ENCODE peak calls at places on chromosomes 11 and 22, in ten cellular contexts. One of them, this sample, is unnamed.

GRCh38 chr22:19634206-19634536 is 80.1 kb upstream of the SEPTIN5 start:
- DNase-seq in RPMI7951: no peak
- DNase-seq in NCI-H187: no peak
- DNase-seq in effector memory CD4-positive, alpha-beta T cell: no peak
- DNase-seq in iPS-NIHi11: no peak
- DNase-seq in CD4-positive, alpha-beta T cell: no peak
- DNase-seq in GM23248: no peak
- DNase-seq in LoVo: no peak
- DNase-seq in NCI-H524: no peak
- DNase-seq in activated T-helper 9 cell treated with anti-CD3 and anti-CD28 coated beads, Interleukin-2, amount 50 U/mL, for 16 hours: no peak
- DNase-seq in this sample: no peak

GRCh38 chr22:47014636-47014930 is 252.1 kb downstream of the TBC1D22A start:
- DNase-seq in NCI-H524: no peak
- DNase-seq in iPS-NIHi11: no peak
- DNase-seq in CD4-positive, alpha-beta T cell: no peak
- DNase-seq in effector memory CD4-positive, alpha-beta T cell: no peak
- DNase-seq in GM23248: no peak
- DNase-seq in NCI-H187: no peak
- DNase-seq in LoVo: no peak
- DNase-seq in RPMI7951: no peak
- DNase-seq in activated T-helper 9 cell treated with anti-CD3 and anti-CD28 coated beads, Interleukin-2, amount 50 U/mL, for 16 hours: no peak
- DNase-seq in this sample: no peak

GRCh38 chr11:14445542-14446530 is 53.8 kb downstream of the COPB1 start:
- DNase-seq in effector memory CD4-positive, alpha-beta T cell: no peak
- DNase-seq in GM23248: peak; percentile 76
- DNase-seq in RPMI7951: peak; percentile 57
- DNase-seq in NCI-H187: no peak
- DNase-seq in CD4-positive, alpha-beta T cell: no peak
- DNase-seq in LoVo: no peak
- DNase-seq in iPS-NIHi11: no peak
- DNase-seq in activated T-helper 9 cell treated with anti-CD3 and anti-CD28 coated beads, Interleukin-2, amount 50 U/mL, for 16 hours: no peak
- DNase-seq in NCI-H524: no peak
- DNase-seq in this sample: peak; percentile 61

GRCh38 chr11:35859311-35859710 is 84.6 kb upstream of the LDLRAD3 start:
- DNase-seq in effector memory CD4-positive, alpha-beta T cell: no peak
- DNase-seq in GM23248: peak; percentile 14
- DNase-seq in RPMI7951: no peak
- DNase-seq in NCI-H187: no peak
- DNase-seq in NCI-H524: no peak
- DNase-seq in CD4-positive, alpha-beta T cell: no peak
- DNase-seq in iPS-NIHi11: no peak
- DNase-seq in activated T-helper 9 cell treated with anti-CD3 and anti-CD28 coated beads, Interleukin-2, amount 50 U/mL, for 16 hours: no peak
- DNase-seq in LoVo: no peak
- DNase-seq in this sample: no peak

GRCh38 chr11:80297808-80298460 is 857.1 kb upstream of the TENM4 start:
- DNase-seq in activated T-helper 9 cell treated with anti-CD3 and anti-CD28 coated beads, Interleukin-2, amount 50 U/mL, for 16 hours: no peak
- DNase-seq in NCI-H187: no peak
- DNase-seq in effector memory CD4-positive, alpha-beta T cell: no peak
- DNase-seq in LoVo: peak; percentile 71
- DNase-seq in iPS-NIHi11: no peak
- DNase-seq in GM23248: peak; percentile 1
- DNase-seq in CD4-positive, alpha-beta T cell: no peak
- DNase-seq in NCI-H524: no peak
- DNase-seq in RPMI7951: peak; percentile 31
- DNase-seq in this sample: peak; percentile 86

GRCh38 chr22:46202897-46203589 is 47.0 kb downstream of the CDPF1 start:
- DNase-seq in LoVo: peak; percentile 54
- DNase-seq in effector memory CD4-positive, alpha-beta T cell: no peak
- DNase-seq in GM23248: no peak
- DNase-seq in NCI-H187: no peak
- DNase-seq in NCI-H524: no peak
- DNase-seq in CD4-positive, alpha-beta T cell: no peak
- DNase-seq in iPS-NIHi11: no peak
- DNase-seq in RPMI7951: no peak
- DNase-seq in activated T-helper 9 cell treated with anti-CD3 and anti-CD28 coated beads, Interleukin-2, amount 50 U/mL, for 16 hours: no peak
- DNase-seq in this sample: no peak

GRCh38 chr22:40196628-40197027 is 18.9 kb downstream of the TNRC6B start:
- DNase-seq in LoVo: no peak
- DNase-seq in CD4-positive, alpha-beta T cell: no peak
- DNase-seq in RPMI7951: peak; percentile 77
- DNase-seq in GM23248: peak; percentile 98
- DNase-seq in NCI-H524: no peak
- DNase-seq in iPS-NIHi11: no peak
- DNase-seq in activated T-helper 9 cell treated with anti-CD3 and anti-CD28 coated beads, Interleukin-2, amount 50 U/mL, for 16 hours: no peak
- DNase-seq in effector memory CD4-positive, alpha-beta T cell: no peak
- DNase-seq in NCI-H187: no peak
- DNase-seq in this sample: peak; percentile 92

GRCh38 chr11:34560511-34560910 is 46.9 kb upstream of the ELF5 start:
- DNase-seq in LoVo: no peak
- DNase-seq in NCI-H187: no peak
- DNase-seq in RPMI7951: no peak
- DNase-seq in NCI-H524: no peak
- DNase-seq in GM23248: no peak
- DNase-seq in iPS-NIHi11: no peak
- DNase-seq in CD4-positive, alpha-beta T cell: no peak
- DNase-seq in effector memory CD4-positive, alpha-beta T cell: no peak
- DNase-seq in activated T-helper 9 cell treated with anti-CD3 and anti-CD28 coated beads, Interleukin-2, amount 50 U/mL, for 16 hours: no peak
- DNase-seq in this sample: no peak

GRCh38 chr22:49332691-49333090 is 495.0 kb downstream of the BRD1 start:
- DNase-seq in LoVo: no peak
- DNase-seq in NCI-H187: no peak
- DNase-seq in CD4-positive, alpha-beta T cell: no peak
- DNase-seq in activated T-helper 9 cell treated with anti-CD3 and anti-CD28 coated beads, Interleukin-2, amount 50 U/mL, for 16 hours: no peak
- DNase-seq in GM23248: no peak
- DNase-seq in effector memory CD4-positive, alpha-beta T cell: no peak
- DNase-seq in iPS-NIHi11: no peak
- DNase-seq in RPMI7951: no peak
- DNase-seq in NCI-H524: no peak
- DNase-seq in this sample: no peak

GRCh38 chr22:39090426-39091064 is 6.5 kb upstream of the APOBEC3H start:
- DNase-seq in activated T-helper 9 cell treated with anti-CD3 and anti-CD28 coated beads, Interleukin-2, amount 50 U/mL, for 16 hours: peak; percentile 78
- DNase-seq in iPS-NIHi11: no peak
- DNase-seq in effector memory CD4-positive, alpha-beta T cell: peak; percentile 89
- DNase-seq in LoVo: peak; percentile 13
- DNase-seq in NCI-H524: no peak
- DNase-seq in NCI-H187: no peak
- DNase-seq in CD4-positive, alpha-beta T cell: peak; percentile 84
- DNase-seq in RPMI7951: peak; percentile 84
- DNase-seq in GM23248: peak; percentile 18
- DNase-seq in this sample: peak; percentile 57

GRCh38 chr11:32713496-32713895 is 81.0 kb downstream of the CCDC73 start:
- DNase-seq in iPS-NIHi11: peak; percentile 16
- DNase-seq in effector memory CD4-positive, alpha-beta T cell: no peak
- DNase-seq in CD4-positive, alpha-beta T cell: no peak
- DNase-seq in NCI-H187: no peak
- DNase-seq in NCI-H524: no peak
- DNase-seq in GM23248: peak; percentile 31
- DNase-seq in RPMI7951: no peak
- DNase-seq in LoVo: no peak
- DNase-seq in activated T-helper 9 cell treated with anti-CD3 and anti-CD28 coated beads, Interleukin-2, amount 50 U/mL, for 16 hours: no peak
- DNase-seq in this sample: no peak

GRCh38 chr22:32839776-32840571 is 38.5 kb downstream of the TIMP3 start:
- DNase-seq in GM23248: peak; percentile 65
- DNase-seq in RPMI7951: peak; percentile 44
- DNase-seq in NCI-H187: no peak
- DNase-seq in CD4-positive, alpha-beta T cell: no peak
- DNase-seq in effector memory CD4-positive, alpha-beta T cell: no peak
- DNase-seq in activated T-helper 9 cell treated with anti-CD3 and anti-CD28 coated beads, Interleukin-2, amount 50 U/mL, for 16 hours: no peak
- DNase-seq in iPS-NIHi11: no peak
- DNase-seq in LoVo: no peak
- DNase-seq in NCI-H524: no peak
- DNase-seq in this sample: no peak

GRCh38 chr22:22327723-22328122 is 83.1 kb downstream of the VPREB1 start:
- DNase-seq in LoVo: no peak
- DNase-seq in iPS-NIHi11: no peak
- DNase-seq in RPMI7951: no peak
- DNase-seq in CD4-positive, alpha-beta T cell: no peak
- DNase-seq in NCI-H524: no peak
- DNase-seq in NCI-H187: no peak
- DNase-seq in GM23248: no peak
- DNase-seq in activated T-helper 9 cell treated with anti-CD3 and anti-CD28 coated beads, Interleukin-2, amount 50 U/mL, for 16 hours: no peak
- DNase-seq in effector memory CD4-positive, alpha-beta T cell: no peak
- DNase-seq in this sample: no peak

GRCh38 chr11:66061268-66061667 is 8.8 kb upstream of the PACS1 start:
- DNase-seq in GM23248: no peak
- DNase-seq in LoVo: no peak
- DNase-seq in activated T-helper 9 cell treated with anti-CD3 and anti-CD28 coated beads, Interleukin-2, amount 50 U/mL, for 16 hours: no peak
- DNase-seq in effector memory CD4-positive, alpha-beta T cell: no peak
- DNase-seq in NCI-H524: no peak
- DNase-seq in RPMI7951: no peak
- DNase-seq in NCI-H187: no peak
- DNase-seq in CD4-positive, alpha-beta T cell: no peak
- DNase-seq in iPS-NIHi11: no peak
- DNase-seq in this sample: no peak

GRCh38 chr11:2419638-2420501 is 19.3 kb downstream of the TSSC4 start:
- DNase-seq in iPS-NIHi11: peak; percentile 87
- DNase-seq in CD4-positive, alpha-beta T cell: peak; percentile 39
- DNase-seq in effector memory CD4-positive, alpha-beta T cell: peak; percentile 33
- DNase-seq in RPMI7951: peak; percentile 57
- DNase-seq in GM23248: peak; percentile 89
- DNase-seq in activated T-helper 9 cell treated with anti-CD3 and anti-CD28 coated beads, Interleukin-2, amount 50 U/mL, for 16 hours: peak; percentile 36
- DNase-seq in LoVo: peak; percentile 80
- DNase-seq in NCI-H524: peak; percentile 19
- DNase-seq in NCI-H187: no peak
- DNase-seq in this sample: peak; percentile 68

GRCh38 chr22:27283714-27284113 is 517.8 kb downstream of the MN1 start:
- DNase-seq in iPS-NIHi11: no peak
- DNase-seq in effector memory CD4-positive, alpha-beta T cell: no peak
- DNase-seq in RPMI7951: peak; percentile 72
- DNase-seq in NCI-H187: no peak
- DNase-seq in activated T-helper 9 cell treated with anti-CD3 and anti-CD28 coated beads, Interleukin-2, amount 50 U/mL, for 16 hours: no peak
- DNase-seq in CD4-positive, alpha-beta T cell: no peak
- DNase-seq in LoVo: no peak
- DNase-seq in NCI-H524: no peak
- DNase-seq in GM23248: no peak
- DNase-seq in this sample: peak; percentile 26

GRCh38 chr11:43222215-43222614 is 89.6 kb upstream of the API5 start:
- DNase-seq in NCI-H524: no peak
- DNase-seq in NCI-H187: no peak
- DNase-seq in LoVo: no peak
- DNase-seq in activated T-helper 9 cell treated with anti-CD3 and anti-CD28 coated beads, Interleukin-2, amount 50 U/mL, for 16 hours: no peak
- DNase-seq in GM23248: peak; percentile 14
- DNase-seq in effector memory CD4-positive, alpha-beta T cell: no peak
- DNase-seq in CD4-positive, alpha-beta T cell: no peak
- DNase-seq in RPMI7951: no peak
- DNase-seq in iPS-NIHi11: no peak
- DNase-seq in this sample: peak; percentile 46

GRCh38 chr11:18578975-18579598 is 9.4 kb downstream of the UEVLD start:
- DNase-seq in activated T-helper 9 cell treated with anti-CD3 and anti-CD28 coated beads, Interleukin-2, amount 50 U/mL, for 16 hours: no peak
- DNase-seq in RPMI7951: no peak
- DNase-seq in effector memory CD4-positive, alpha-beta T cell: no peak
- DNase-seq in iPS-NIHi11: no peak
- DNase-seq in CD4-positive, alpha-beta T cell: no peak
- DNase-seq in LoVo: peak; percentile 85
- DNase-seq in NCI-H187: no peak
- DNase-seq in GM23248: no peak
- DNase-seq in NCI-H524: no peak
- DNase-seq in this sample: peak; percentile 20

GRCh38 chr11:1123970-1124369 is 33.8 kb upstream of the MUC5AC start:
- DNase-seq in LoVo: no peak
- DNase-seq in iPS-NIHi11: no peak
- DNase-seq in RPMI7951: no peak
- DNase-seq in effector memory CD4-positive, alpha-beta T cell: no peak
- DNase-seq in NCI-H524: no peak
- DNase-seq in GM23248: no peak
- DNase-seq in activated T-helper 9 cell treated with anti-CD3 and anti-CD28 coated beads, Interleukin-2, amount 50 U/mL, for 16 hours: no peak
- DNase-seq in CD4-positive, alpha-beta T cell: no peak
- DNase-seq in NCI-H187: no peak
- DNase-seq in this sample: no peak

GRCh38 chr11:15309296-15309695 is 194.6 kb downstream of the INSC start:
- DNase-seq in NCI-H524: no peak
- DNase-seq in GM23248: peak; percentile 7
- DNase-seq in NCI-H187: no peak
- DNase-seq in iPS-NIHi11: no peak
- DNase-seq in RPMI7951: no peak
- DNase-seq in LoVo: no peak
- DNase-seq in activated T-helper 9 cell treated with anti-CD3 and anti-CD28 coated beads, Interleukin-2, amount 50 U/mL, for 16 hours: no peak
- DNase-seq in CD4-positive, alpha-beta T cell: no peak
- DNase-seq in effector memory CD4-positive, alpha-beta T cell: no peak
- DNase-seq in this sample: no peak

GRCh38 chr22:20571531-20572007 is 64.2 kb downstream of the MED15 start:
- DNase-seq in NCI-H524: no peak
- DNase-seq in iPS-NIHi11: peak; percentile 82
- DNase-seq in activated T-helper 9 cell treated with anti-CD3 and anti-CD28 coated beads, Interleukin-2, amount 50 U/mL, for 16 hours: peak; percentile 55
- DNase-seq in NCI-H187: no peak
- DNase-seq in CD4-positive, alpha-beta T cell: peak; percentile 50
- DNase-seq in effector memory CD4-positive, alpha-beta T cell: peak; percentile 37
- DNase-seq in GM23248: peak; percentile 64
- DNase-seq in RPMI7951: peak; percentile 24
- DNase-seq in LoVo: no peak
- DNase-seq in this sample: no peak

GRCh38 chr11:108008656-108009496 is at the start of gene CUL5:
- DNase-seq in RPMI7951: peak; percentile 88
- DNase-seq in CD4-positive, alpha-beta T cell: peak; percentile 76
- DNase-seq in NCI-H524: peak; percentile 72
- DNase-seq in iPS-NIHi11: peak; percentile 91
- DNase-seq in effector memory CD4-positive, alpha-beta T cell: peak; percentile 84
- DNase-seq in NCI-H187: peak; percentile 80
- DNase-seq in LoVo: peak; percentile 88
- DNase-seq in activated T-helper 9 cell treated with anti-CD3 and anti-CD28 coated beads, Interleukin-2, amount 50 U/mL, for 16 hours: peak; percentile 86
- DNase-seq in GM23248: peak; percentile 97
- DNase-seq in this sample: peak; percentile 81

GRCh38 chr11:117328414-117329010 is 858 bp downstream of the CEP164 start:
- DNase-seq in GM23248: peak; percentile 74
- DNase-seq in LoVo: no peak
- DNase-seq in NCI-H187: no peak
- DNase-seq in RPMI7951: peak; percentile 46
- DNase-seq in iPS-NIHi11: peak; percentile 16
- DNase-seq in effector memory CD4-positive, alpha-beta T cell: no peak
- DNase-seq in activated T-helper 9 cell treated with anti-CD3 and anti-CD28 coated beads, Interleukin-2, amount 50 U/mL, for 16 hours: no peak
- DNase-seq in NCI-H524: no peak
- DNase-seq in CD4-positive, alpha-beta T cell: no peak
- DNase-seq in this sample: no peak

GRCh38 chr11:65672982-65673381 is 10.3 kb upstream of the RELA start:
- DNase-seq in iPS-NIHi11: no peak
- DNase-seq in GM23248: no peak
- DNase-seq in activated T-helper 9 cell treated with anti-CD3 and anti-CD28 coated beads, Interleukin-2, amount 50 U/mL, for 16 hours: no peak
- DNase-seq in effector memory CD4-positive, alpha-beta T cell: no peak
- DNase-seq in NCI-H524: no peak
- DNase-seq in CD4-positive, alpha-beta T cell: no peak
- DNase-seq in LoVo: no peak
- DNase-seq in NCI-H187: no peak
- DNase-seq in RPMI7951: no peak
- DNase-seq in this sample: no peak

GRCh38 chr11:130839950-130840666 is 76.2 kb downstream of the SNX19 start:
- DNase-seq in effector memory CD4-positive, alpha-beta T cell: no peak
- DNase-seq in GM23248: peak; percentile 73
- DNase-seq in LoVo: no peak
- DNase-seq in NCI-H187: no peak
- DNase-seq in NCI-H524: no peak
- DNase-seq in activated T-helper 9 cell treated with anti-CD3 and anti-CD28 coated beads, Interleukin-2, amount 50 U/mL, for 16 hours: no peak
- DNase-seq in RPMI7951: no peak
- DNase-seq in CD4-positive, alpha-beta T cell: no peak
- DNase-seq in iPS-NIHi11: no peak
- DNase-seq in this sample: no peak

GRCh38 chr11:3155216-3155615 is 9.9 kb downstream of the OSBPL5 start:
- DNase-seq in LoVo: no peak
- DNase-seq in GM23248: no peak
- DNase-seq in NCI-H524: no peak
- DNase-seq in effector memory CD4-positive, alpha-beta T cell: no peak
- DNase-seq in CD4-positive, alpha-beta T cell: no peak
- DNase-seq in NCI-H187: no peak
- DNase-seq in activated T-helper 9 cell treated with anti-CD3 and anti-CD28 coated beads, Interleukin-2, amount 50 U/mL, for 16 hours: no peak
- DNase-seq in iPS-NIHi11: no peak
- DNase-seq in RPMI7951: no peak
- DNase-seq in this sample: no peak

GRCh38 chr22:17922925-17923898 is 101.1 kb downstream of the MICAL3 start:
- DNase-seq in GM23248: peak; percentile 56
- DNase-seq in CD4-positive, alpha-beta T cell: no peak
- DNase-seq in activated T-helper 9 cell treated with anti-CD3 and anti-CD28 coated beads, Interleukin-2, amount 50 U/mL, for 16 hours: no peak
- DNase-seq in NCI-H524: no peak
- DNase-seq in LoVo: no peak
- DNase-seq in iPS-NIHi11: no peak
- DNase-seq in NCI-H187: no peak
- DNase-seq in RPMI7951: peak; percentile 89
- DNase-seq in effector memory CD4-positive, alpha-beta T cell: no peak
- DNase-seq in this sample: peak; percentile 73

GRCh38 chr11:68893282-68893681 is 10.3 kb downstream of the MRPL21 start:
- DNase-seq in NCI-H187: no peak
- DNase-seq in NCI-H524: no peak
- DNase-seq in RPMI7951: no peak
- DNase-seq in GM23248: no peak
- DNase-seq in CD4-positive, alpha-beta T cell: no peak
- DNase-seq in LoVo: no peak
- DNase-seq in activated T-helper 9 cell treated with anti-CD3 and anti-CD28 coated beads, Interleukin-2, amount 50 U/mL, for 16 hours: no peak
- DNase-seq in effector memory CD4-positive, alpha-beta T cell: no peak
- DNase-seq in iPS-NIHi11: no peak
- DNase-seq in this sample: no peak

This sample was measured in HT1080.